ENCODE peak calls at places on chromosomes 16 and 17, in ten cellular contexts. H, L, V, B, W, C, Y, P, Q and J are unnamed samples.

GRCh38 chr17:50203086-50203485 is 1.7 kb upstream of the COL1A1 start:
- DNase-seq in H (peak), L (no peak), V (peak), B (no peak), W (no peak), C (no peak), Y (no peak), P (no peak), Q (no peak), J (no peak)

GRCh38 chr17:61309857-61310256 is 89.8 kb upstream of the TBX2 start:
- DNase-seq in H (peak), L (no peak), V (peak), B (no peak), W (no peak), C (no peak), Y (no peak), P (no peak), Q (no peak), J (peak)

GRCh38 chr17:55601874-55602364 is 90.7 kb upstream of the SMIM36 start:
- DNase-seq in H (no peak), L (peak), V (peak), B (peak), W (no peak), C (no peak), Y (no peak), P (no peak), Q (no peak), J (no peak)

GRCh38 chr17:58376472-58376921 is 24.5 kb upstream of the SUPT4H1 start:
- DNase-seq in H (no peak), L (no peak), V (no peak), B (no peak), W (no peak), C (no peak), Y (peak), P (no peak), Q (no peak), J (no peak)

GRCh38 chr16:20740901-20741491 is 622 bp downstream of the THUMPD1 start:
- DNase-seq in H (peak), L (peak), V (peak), B (peak), W (peak), C (peak), Y (peak), P (peak), Q (peak), J (peak)

GRCh38 chr17:29593546-29594440 is 861 bp downstream of the ANKRD13B start:
- DNase-seq in H (no peak), L (no peak), V (no peak), B (no peak), W (peak), C (peak), Y (no peak), P (peak), Q (peak), J (peak)

GRCh38 chr16:51150894-51151320 is at the start of gene SALL1:
- DNase-seq in H (no peak), L (no peak), V (no peak), B (no peak), W (no peak), C (no peak), Y (no peak), P (no peak), Q (no peak), J (no peak)

GRCh38 chr16:48865511-48865910 is 255.5 kb upstream of the N4BP1 start:
- DNase-seq in H (no peak), L (no peak), V (no peak), B (no peak), W (no peak), C (no peak), Y (no peak), P (no peak), Q (no peak), J (no peak)

GRCh38 chr16:21656795-21657768 is 4.7 kb upstream of the IGSF6 start:
- DNase-seq in H (peak), L (peak), V (peak), B (no peak), W (no peak), C (no peak), Y (peak), P (no peak), Q (peak), J (peak)

GRCh38 chr17:2892305-2892971 is 96.2 kb downstream of the RAP1GAP2 start:
- DNase-seq in H (peak), L (peak), V (peak), B (no peak), W (no peak), C (no peak), Y (peak), P (no peak), Q (no peak), J (peak)

GRCh38 chr17:32878211-32878610 is 1.3 kb upstream of the MYO1D start:
- DNase-seq in H (peak), L (no peak), V (peak), B (no peak), W (no peak), C (no peak), Y (no peak), P (peak), Q (no peak), J (no peak)

GRCh38 chr17:67467500-67468481 is 90.7 kb downstream of the PITPNC1 start:
- DNase-seq in H (no peak), L (no peak), V (peak), B (no peak), W (no peak), C (no peak), Y (no peak), P (no peak), Q (peak), J (no peak)

GRCh38 chr17:28612531-28612930 is 1.5 kb downstream of the RSKR start:
- DNase-seq in H (no peak), L (no peak), V (no peak), B (no peak), W (no peak), C (no peak), Y (no peak), P (no peak), Q (no peak), J (no peak)

GRCh38 chr16:85969591-85969990 is 70.6 kb downstream of the IRF8 start:
- DNase-seq in H (peak), L (no peak), V (peak), B (no peak), W (no peak), C (no peak), Y (no peak), P (no peak), Q (no peak), J (peak)

GRCh38 chr17:73713136-73713535 is 68.9 kb upstream of the SDK2 start:
- DNase-seq in H (no peak), L (no peak), V (no peak), B (no peak), W (peak), C (no peak), Y (no peak), P (no peak), Q (no peak), J (no peak)

GRCh38 chr17:15954222-15954621 is 9.3 kb downstream of the ADORA2B start:
- DNase-seq in H (peak), L (peak), V (peak), B (no peak), W (peak), C (no peak), Y (no peak), P (no peak), Q (no peak), J (peak)

GRCh38 chr16:31009894-31010293 is 544 bp downstream of the STX1B start:
- DNase-seq in H (no peak), L (no peak), V (no peak), B (no peak), W (no peak), C (no peak), Y (no peak), P (no peak), Q (no peak), J (peak)

GRCh38 chr17:40224707-40225092 is 5.6 kb downstream of the WIPF2 start:
- DNase-seq in H (peak), L (no peak), V (peak), B (no peak), W (no peak), C (no peak), Y (peak), P (no peak), Q (no peak), J (no peak)

GRCh38 chr17:9023389-9024210 is 2.3 kb downstream of the NTN1 start:
- DNase-seq in H (no peak), L (no peak), V (no peak), B (no peak), W (no peak), C (no peak), Y (no peak), P (no peak), Q (no peak), J (no peak)

GRCh38 chr16:1537763-1538289 is 4.4 kb downstream of the TMEM204 start:
- DNase-seq in H (no peak), L (no peak), V (no peak), B (no peak), W (no peak), C (peak), Y (no peak), P (no peak), Q (no peak), J (no peak)

GRCh38 chr17:31787857-31788570 is 71.0 kb downstream of the COPRS start:
- DNase-seq in H (peak), L (peak), V (peak), B (no peak), W (no peak), C (no peak), Y (no peak), P (no peak), Q (no peak), J (peak)

GRCh38 chr16:57284206-57284951 is at the start of gene PLLP:
- DNase-seq in H (peak), L (peak), V (peak), B (peak), W (no peak), C (peak), Y (peak), P (peak), Q (peak), J (peak)

GRCh38 chr16:67317853-67318252 is 8.7 kb downstream of the KCTD19 start:
- DNase-seq in H (no peak), L (no peak), V (no peak), B (no peak), W (no peak), C (no peak), Y (no peak), P (no peak), Q (no peak), J (no peak)

GRCh38 chr17:33200116-33200515 is 93.0 kb downstream of the ASIC2 start:
- DNase-seq in H (peak), L (no peak), V (no peak), B (no peak), W (no peak), C (no peak), Y (peak), P (no peak), Q (no peak), J (no peak)

GRCh38 chr17:31558748-31559646 is 167.5 kb downstream of the RAB11FIP4 start:
- DNase-seq in H (peak), L (peak), V (peak), B (peak), W (peak), C (peak), Y (peak), P (peak), Q (peak), J (peak)

GRCh38 chr17:73257516-73257915 is 4.2 kb downstream of the CPSF4L start:
- DNase-seq in H (peak), L (no peak), V (no peak), B (no peak), W (no peak), C (no peak), Y (no peak), P (no peak), Q (no peak), J (no peak)